ENCODE peak calls at places on chromosomes 3 and 15, in five cellular contexts. A, R, G, O and M are unnamed samples.

GRCh38 chr3:23612296-23612891 is 193.4 kb upstream of the UBE2E1 start:
- DNase-seq in G (peak; percentile 68), A (peak; percentile 89), R (no peak), O (peak; percentile 46), M (peak; percentile 43)

GRCh38 chr3:188776447-188776846 is 395.3 kb upstream of the TPRG1 start:
- DNase-seq in R (no peak), O (peak; percentile 75), G (peak; percentile 35), A (peak; percentile 21), M (peak; percentile 57)

GRCh38 chr3:73605388-73605787 is 19.4 kb downstream of the PDZRN3 start:
- DNase-seq in O (peak; percentile 93), R (no peak), A (peak; percentile 91), G (peak; percentile 94), M (peak; percentile 43)

GRCh38 chr15:99564221-99565030 is 1.4 kb upstream of the MEF2A start:
- DNase-seq in O (peak; percentile 36), G (no peak), R (no peak), A (peak; percentile 13), M (peak; percentile 60)

GRCh38 chr15:43517354-43518072 is at the start of gene MAP1A:
- DNase-seq in A (peak; percentile 71), O (peak; percentile 71), R (no peak), G (peak; percentile 54), M (peak; percentile 67)

GRCh38 chr3:175163686-175164085 is 304.6 kb downstream of the NAALADL2 start:
- DNase-seq in R (no peak), G (no peak), O (no peak), A (no peak), M (peak; percentile 8)

GRCh38 chr3:140455476-140455875 is 222.4 kb upstream of the TRIM42 start:
- DNase-seq in R (no peak), G (peak; percentile 55), A (no peak), O (no peak), M (peak; percentile 26)

GRCh38 chr15:63389902-63390301 is 8.3 kb upstream of the CA12 start:
- DNase-seq in A (no peak), G (no peak), O (no peak), R (peak; percentile 77), M (no peak)

GRCh38 chr3:106842151-106842550 is 535.1 kb upstream of the CCDC54 start:
- DNase-seq in A (peak; percentile 19), R (no peak), O (no peak), G (no peak), M (peak; percentile 42)

GRCh38 chr15:98324341-98324970 is 323.9 kb upstream of the IGF1R start:
- DNase-seq in G (no peak), O (no peak), A (no peak), R (no peak), M (no peak)

GRCh38 chr3:25594007-25594502 is 70.7 kb downstream of the TOP2B start:
- DNase-seq in A (peak; percentile 88), R (no peak), O (peak; percentile 88), G (peak; percentile 89), M (peak; percentile 89)

GRCh38 chr15:25243800-25244097 is 195.1 kb downstream of the UBE3A start:
- DNase-seq in R (no peak), O (no peak), G (no peak), A (no peak), M (no peak)

GRCh38 chr3:128492353-128493220 is at the start of gene GATA2:
- DNase-seq in R (peak; percentile 60), O (no peak), G (no peak), A (no peak), M (no peak)

GRCh38 chr3:82130056-82130455 is 368.6 kb upstream of the GBE1 start:
- DNase-seq in R (no peak), O (no peak), G (no peak), A (no peak), M (no peak)

GRCh38 chr15:79973445-79974180 is 2.6 kb upstream of the BCL2A1 start:
- DNase-seq in O (no peak), R (no peak), G (no peak), A (no peak), M (no peak)

GRCh38 chr3:185792955-185793354 is 31.9 kb downstream of the IGF2BP2 start:
- DNase-seq in A (no peak), G (no peak), O (no peak), R (no peak), M (no peak)

GRCh38 chr3:142777927-142778326 is 54.1 kb downstream of the TRPC1 start:
- DNase-seq in G (no peak), A (no peak), R (no peak), O (no peak), M (no peak)

GRCh38 chr15:60673918-60674558 is 195.1 kb upstream of the ICE2 start:
- DNase-seq in O (peak; percentile 88), R (no peak), G (peak; percentile 98), A (peak; percentile 96), M (peak; percentile 97)

GRCh38 chr3:15295506-15295905 is 36.9 kb downstream of the SH3BP5 start:
- DNase-seq in G (peak; percentile 99), O (peak; percentile 95), R (no peak), A (no peak), M (peak; percentile 59)

GRCh38 chr3:66991478-66991877 is 6.6 kb upstream of the KBTBD8 start:
- DNase-seq in O (peak; percentile 90), R (no peak), A (peak; percentile 96), G (peak; percentile 88), M (peak; percentile 69)

GRCh38 chr3:39279745-39280517 is at the start of gene CX3CR1:
- DNase-seq in O (no peak), A (no peak), G (no peak), R (no peak), M (no peak)

GRCh38 chr3:187695434-187695833 is 6.9 kb downstream of the RTP2 start:
- DNase-seq in O (peak; percentile 32), R (no peak), A (no peak), G (no peak), M (no peak)

GRCh38 chr15:34065941-34066340 is 26.9 kb upstream of the AVEN start:
- DNase-seq in R (no peak), A (no peak), O (no peak), G (no peak), M (no peak)

GRCh38 chr3:113065336-113065735 is 74.6 kb downstream of the GTPBP8 start:
- DNase-seq in O (peak; percentile 35), R (no peak), A (no peak), G (no peak), M (no peak)

GRCh38 chr3:134486577-134487041 is 752 bp downstream of the CEP63 start:
- DNase-seq in A (peak; percentile 58), G (peak; percentile 69), R (no peak), O (peak; percentile 30), M (peak; percentile 43)

GRCh38 chr15:53625260-53625659 is 134.2 kb downstream of the WDR72 start:
- DNase-seq in A (no peak), O (no peak), R (no peak), G (no peak), M (no peak)

GRCh38 chr3:16658933-16659793 is 53.9 kb upstream of the DAZL start:
- DNase-seq in O (no peak), R (no peak), G (no peak), A (no peak), M (no peak)

GRCh38 chr3:152957488-152957887 is 122.6 kb downstream of the P2RY1 start:
- DNase-seq in O (no peak), R (no peak), G (no peak), A (no peak), M (no peak)

GRCh38 chr3:152964901-152965609 is 130.1 kb downstream of the P2RY1 start:
- DNase-seq in R (no peak), O (no peak), G (no peak), A (no peak), M (no peak)

GRCh38 chr3:152960684-152961083 is 125.8 kb downstream of the P2RY1 start:
- DNase-seq in O (peak; percentile 22), A (no peak), G (no peak), R (no peak), M (no peak)

GRCh38 chr3:152961323-152961722 is 126.4 kb downstream of the P2RY1 start:
- DNase-seq in G (peak; percentile 49), O (peak; percentile 52), R (no peak), A (peak; percentile 0), M (peak; percentile 34)
- TF ChIP-seq CTCF in G (peak; percentile 48), O (peak; percentile 33), R (peak; percentile 9), A (no peak), M (peak; percentile 38)

GRCh38 chr3:48595526-48596121 is 495 bp upstream of the COL7A1 start:
- DNase-seq in O (peak; percentile 67), A (peak; percentile 86), G (peak; percentile 90), R (no peak), M (peak; percentile 92)
- H3K4me3 ChIP-seq in O (no peak overlapping the region), A (no peak overlapping the region), G (peak overlapping the region; percentile 47), R (peak overlapping the region; percentile 55), M (peak overlapping the region; percentile 48)

GRCh38 chr3:171018151-171018935 is 8.2 kb downstream of the SLC2A2 start:
- DNase-seq in R (no peak), G (no peak), O (no peak), A (no peak), M (no peak)
- TF ChIP-seq CTCF in R (no peak), G (peak; percentile 33), O (peak; percentile 31), A (peak; percentile 22), M (peak; percentile 36)

DNA sequence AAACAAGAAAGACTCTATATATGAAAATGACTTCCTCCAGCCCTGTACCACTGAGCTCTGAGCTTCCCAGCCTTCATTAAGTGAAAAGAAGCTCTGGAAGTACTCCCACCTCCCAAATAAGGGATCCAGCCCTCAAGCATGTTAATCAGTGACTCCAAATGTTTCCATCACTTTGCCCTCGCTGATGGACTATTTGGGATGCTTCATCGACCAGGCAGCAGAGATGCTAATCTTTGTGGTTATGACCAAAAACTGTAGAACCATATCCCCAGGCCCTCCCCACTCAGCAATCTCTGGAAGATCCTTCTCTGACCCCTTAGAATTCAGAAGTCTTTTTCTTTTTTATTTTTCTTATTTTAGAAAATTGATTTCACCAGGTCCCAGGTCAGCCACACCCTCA is 2.3 kb upstream of the CTDSPL start:
- DNase-seq in G (no peak), A (no peak), O (no peak), R (no peak), M (no peak)
- H3K4me3 ChIP-seq in G (no peak overlapping the region), A (no peak overlapping the region), O (no peak overlapping the region), R (no peak overlapping the region), M (no peak overlapping the region)

GRCh38 chr3:33145901-33146580 is 32.2 kb downstream of the CRTAP start:
- DNase-seq in R (no peak), A (no peak), G (no peak), O (no peak), M (peak; percentile 47)

GRCh38 chr3:33141006-33141405 is 27.2 kb downstream of the CRTAP start:
- DNase-seq in A (no peak), R (no peak), O (no peak), G (no peak), M (peak; percentile 34)

GRCh38 chr3:33145221-33145900 is 31.5 kb downstream of the CRTAP start:
- DNase-seq in A (no peak), O (no peak), G (no peak), R (no peak), M (peak; percentile 69)

GRCh38 chr3:33146791-33147445 is 33.1 kb downstream of the CRTAP start:
- DNase-seq in A (peak; percentile 61), R (no peak), G (peak; percentile 65), O (peak; percentile 52), M (peak; percentile 78)

GRCh38 chr3:33144433-33144832 is 30.6 kb downstream of the CRTAP start:
- DNase-seq in A (no peak), G (no peak), R (no peak), O (no peak), M (no peak)
- TF ChIP-seq CTCF in A (peak; percentile 18), G (peak; percentile 34), R (no peak), O (peak; percentile 33), M (peak; percentile 35)